ENCODE peak calls at places on chromosomes 7 and 10, in four cellular contexts. U is tibial artery; M is neural crest cell; K is stimulated activated CD4-positive, alpha-beta T cell treated with anti-CD3 and anti-CD28 coated beads, Interleukin-1b, Interleukin-23, amount 100 ng/mL, for 4 hours. F is an unnamed sample.

GRCh38 chr10:86200269-86200668 is 166.3 kb downstream of the GRID1 start:
- DNase-seq in M (no peak), K (no peak), U (no peak), F (no peak)

GRCh38 chr10:11395581-11396310 is 215.7 kb downstream of the USP6NL start:
- DNase-seq in M (no peak), U (no peak), K (no peak), F (no peak)

GRCh38 chr7:50308301-50309129 is 4.0 kb downstream of the IKZF1 start:
- DNase-seq in K (no peak), U (no peak), M (no peak), F (no peak)

GRCh38 chr10:63206997-63207952 is 74.1 kb downstream of the NRBF2 start:
- DNase-seq in K (no peak), U (peak), M (no peak), F (no peak)

GRCh38 chr7:132113536-132114409 is 462.5 kb downstream of the PLXNA4 start:
- DNase-seq in M (no peak), U (no peak), K (no peak), F (no peak)

GRCh38 chr10:48535416-48536225 is 69.3 kb downstream of the ARHGAP22 start:
- DNase-seq in M (no peak), U (no peak), K (no peak), F (no peak)

GRCh38 chr10:133261726-133262325 is 14.8 kb downstream of the ADAM8 start:
- DNase-seq in M (peak), K (peak), U (peak), F (peak)

GRCh38 chr10:131731780-131732630 is 168.8 kb upstream of the PPP2R2D start:
- DNase-seq in M (no peak), U (no peak), K (no peak), F (no peak)

GRCh38 chr10:131972474-131973071 is 9.2 kb downstream of the BNIP3 start:
- DNase-seq in M (no peak), U (no peak), K (no peak), F (peak)

GRCh38 chr7:20444041-20444440 is 113.3 kb downstream of the ITGB8 start:
- DNase-seq in K (no peak), M (no peak), U (no peak), F (no peak)

GRCh38 chr10:131021967-131022366 is 289.6 kb downstream of the TCERG1L start:
- DNase-seq in U (no peak), M (no peak), K (no peak), F (no peak)

GRCh38 chr7:149161241-149161848 is 14.1 kb downstream of the ZNF398 start:
- DNase-seq in K (no peak), U (no peak), M (no peak), F (no peak)

GRCh38 chr10:112475565-112476233 is 28.7 kb downstream of the VTI1A start:
- DNase-seq in M (no peak), K (no peak), U (no peak), F (no peak)

GRCh38 chr10:20674870-20675385 is 222.2 kb downstream of the NEBL start:
- DNase-seq in U (no peak), K (no peak), M (no peak), F (no peak)

GRCh38 chr7:127885843-127886242 is 145.4 kb downstream of the LRRC4 start:
- DNase-seq in K (no peak), U (peak), M (no peak), F (no peak)

GRCh38 chr7:121480566-121481335 is 84.6 kb upstream of the FAM3C start:
- DNase-seq in M (peak), U (no peak), K (no peak), F (no peak)

GRCh38 chr7:31488562-31489203 is 25.2 kb upstream of the ITPRID1 start:
- DNase-seq in K (no peak), M (peak), U (peak), F (no peak)

GRCh38 chr7:46479680-46480079 is 558.6 kb upstream of the IGFBP3 start:
- DNase-seq in K (no peak), M (no peak), U (no peak), F (no peak)

GRCh38 chr7:897086-897485 is 20.7 kb downstream of the GET4 start:
- DNase-seq in M (no peak), K (no peak), U (no peak), F (no peak)

GRCh38 chr7:131027287-131027773 is 293.3 kb upstream of the KLF14 start:
- DNase-seq in K (no peak), M (no peak), U (peak), F (no peak)

GRCh38 chr7:140192176-140192575 is 15.4 kb upstream of the KDM7A start:
- DNase-seq in U (no peak), M (no peak), K (no peak), F (no peak)

GRCh38 chr7:346116-346898 is 56.3 kb downstream of the FOXL3 start:
- DNase-seq in U (no peak), M (no peak), K (no peak), F (no peak)

GRCh38 chr7:38398725-38399321 is 125.4 kb upstream of the TARP start:
- DNase-seq in U (peak), K (peak), M (peak), F (no peak)

GRCh38 chr7:71308105-71308504 is 176.2 kb downstream of the GALNT17 start:
- DNase-seq in M (no peak), K (no peak), U (peak), F (peak)

GRCh38 chr10:129102906-129103693 is 363.9 kb upstream of the MGMT start:
- DNase-seq in K (no peak), U (no peak), M (no peak), F (no peak)